ENCODE peak calls at places on chromosomes 2 and 18, in six cellular contexts. One of them, this sample, is unnamed.

GRCh38 chr2:113961000-113961399 is 71.1 kb downstream of the ACTR3 start:
- DNase-seq in endothelial cell: no peak
- DNase-seq in HCEC 1CT: no peak
- DNase-seq in epithelial cell of esophagus: no peak
- DNase-seq in uterus: no peak
- DNase-seq in activated CD4-positive, alpha-beta T cell treated with anti-CD3 and anti-CD28 coated beads, Interleukin-2, amount 10 ng/mL, durations not matched to agents 7 days and 5 days: no peak
- DNase-seq in this sample: no peak

GRCh38 chr18:63765837-63766236 is 9.4 kb upstream of the SERPINB7 start:
- DNase-seq in endothelial cell: no peak
- DNase-seq in HCEC 1CT: no peak
- DNase-seq in epithelial cell of esophagus: no peak
- DNase-seq in uterus: no peak
- DNase-seq in activated CD4-positive, alpha-beta T cell treated with anti-CD3 and anti-CD28 coated beads, Interleukin-2, amount 10 ng/mL, durations not matched to agents 7 days and 5 days: no peak
- DNase-seq in this sample: no peak

GRCh38 chr2:149536649-149537048 is 50.9 kb downstream of the MMADHC start:
- DNase-seq in endothelial cell: no peak
- DNase-seq in HCEC 1CT: no peak
- DNase-seq in epithelial cell of esophagus: no peak
- DNase-seq in uterus: no peak
- DNase-seq in activated CD4-positive, alpha-beta T cell treated with anti-CD3 and anti-CD28 coated beads, Interleukin-2, amount 10 ng/mL, durations not matched to agents 7 days and 5 days: no peak
- DNase-seq in this sample: no peak

GRCh38 chr2:159035790-159036411 is 67.5 kb downstream of the TANC1 start:
- DNase-seq in endothelial cell: peak
- DNase-seq in HCEC 1CT: peak
- DNase-seq in epithelial cell of esophagus: peak
- DNase-seq in uterus: no peak
- DNase-seq in activated CD4-positive, alpha-beta T cell treated with anti-CD3 and anti-CD28 coated beads, Interleukin-2, amount 10 ng/mL, durations not matched to agents 7 days and 5 days: peak
- DNase-seq in this sample: peak

GRCh38 chr2:149597050-149598013 is 9.8 kb upstream of the MMADHC start:
- DNase-seq in endothelial cell: peak
- DNase-seq in HCEC 1CT: peak
- DNase-seq in epithelial cell of esophagus: peak
- DNase-seq in uterus: peak
- DNase-seq in activated CD4-positive, alpha-beta T cell treated with anti-CD3 and anti-CD28 coated beads, Interleukin-2, amount 10 ng/mL, durations not matched to agents 7 days and 5 days: peak
- DNase-seq in this sample: peak

GRCh38 chr2:198715304-198715703 is 742.4 kb downstream of the SATB2 start:
- DNase-seq in endothelial cell: no peak
- DNase-seq in HCEC 1CT: no peak
- DNase-seq in epithelial cell of esophagus: no peak
- DNase-seq in uterus: no peak
- DNase-seq in activated CD4-positive, alpha-beta T cell treated with anti-CD3 and anti-CD28 coated beads, Interleukin-2, amount 10 ng/mL, durations not matched to agents 7 days and 5 days: no peak
- DNase-seq in this sample: no peak

GRCh38 chr18:57185434-57185833 is 38.5 kb downstream of the BOD1L2 start:
- DNase-seq in endothelial cell: no peak
- DNase-seq in HCEC 1CT: no peak
- DNase-seq in epithelial cell of esophagus: no peak
- DNase-seq in uterus: no peak
- DNase-seq in activated CD4-positive, alpha-beta T cell treated with anti-CD3 and anti-CD28 coated beads, Interleukin-2, amount 10 ng/mL, durations not matched to agents 7 days and 5 days: no peak
- DNase-seq in this sample: no peak

GRCh38 chr2:105081006-105081701 is 43.3 kb downstream of the MRPS9 start:
- DNase-seq in endothelial cell: no peak
- DNase-seq in HCEC 1CT: no peak
- DNase-seq in epithelial cell of esophagus: no peak
- DNase-seq in uterus: no peak
- DNase-seq in activated CD4-positive, alpha-beta T cell treated with anti-CD3 and anti-CD28 coated beads, Interleukin-2, amount 10 ng/mL, durations not matched to agents 7 days and 5 days: no peak
- DNase-seq in this sample: no peak

GRCh38 chr2:234098675-234099195 is 48.2 kb downstream of the SPP2 start:
- DNase-seq in endothelial cell: no peak
- DNase-seq in HCEC 1CT: no peak
- DNase-seq in epithelial cell of esophagus: no peak
- DNase-seq in uterus: no peak
- DNase-seq in activated CD4-positive, alpha-beta T cell treated with anti-CD3 and anti-CD28 coated beads, Interleukin-2, amount 10 ng/mL, durations not matched to agents 7 days and 5 days: no peak
- DNase-seq in this sample: no peak

GRCh38 chr18:9204659-9205058 is 68.1 kb downstream of the ANKRD12 start:
- DNase-seq in endothelial cell: no peak
- DNase-seq in HCEC 1CT: no peak
- DNase-seq in epithelial cell of esophagus: no peak
- DNase-seq in uterus: no peak
- DNase-seq in activated CD4-positive, alpha-beta T cell treated with anti-CD3 and anti-CD28 coated beads, Interleukin-2, amount 10 ng/mL, durations not matched to agents 7 days and 5 days: no peak
- DNase-seq in this sample: no peak

GRCh38 chr2:46997884-46998283 is 82.3 kb upstream of the MCFD2 start:
- DNase-seq in endothelial cell: no peak
- DNase-seq in HCEC 1CT: no peak
- DNase-seq in epithelial cell of esophagus: no peak
- DNase-seq in uterus: no peak
- DNase-seq in activated CD4-positive, alpha-beta T cell treated with anti-CD3 and anti-CD28 coated beads, Interleukin-2, amount 10 ng/mL, durations not matched to agents 7 days and 5 days: no peak
- DNase-seq in this sample: no peak

GRCh38 chr2:203656522-203657287 is 49.7 kb upstream of the CD28 start:
- DNase-seq in endothelial cell: no peak
- DNase-seq in HCEC 1CT: no peak
- DNase-seq in epithelial cell of esophagus: peak
- DNase-seq in uterus: no peak
- DNase-seq in activated CD4-positive, alpha-beta T cell treated with anti-CD3 and anti-CD28 coated beads, Interleukin-2, amount 10 ng/mL, durations not matched to agents 7 days and 5 days: no peak
- DNase-seq in this sample: no peak

GRCh38 chr2:201450910-201451329 is 338 bp downstream of the TRAK2 start:
- DNase-seq in endothelial cell: no peak
- DNase-seq in HCEC 1CT: no peak
- DNase-seq in epithelial cell of esophagus: no peak
- DNase-seq in uterus: no peak
- DNase-seq in activated CD4-positive, alpha-beta T cell treated with anti-CD3 and anti-CD28 coated beads, Interleukin-2, amount 10 ng/mL, durations not matched to agents 7 days and 5 days: no peak
- DNase-seq in this sample: peak

GRCh38 chr18:23356915-23357421 is 96.1 kb upstream of the RIOK3 start:
- DNase-seq in endothelial cell: no peak
- DNase-seq in HCEC 1CT: peak
- DNase-seq in epithelial cell of esophagus: peak
- DNase-seq in uterus: no peak
- DNase-seq in activated CD4-positive, alpha-beta T cell treated with anti-CD3 and anti-CD28 coated beads, Interleukin-2, amount 10 ng/mL, durations not matched to agents 7 days and 5 days: no peak
- DNase-seq in this sample: no peak

GRCh38 chr2:127643698-127644660 is 2.0 kb upstream of the GPR17 start:
- DNase-seq in endothelial cell: no peak
- DNase-seq in HCEC 1CT: no peak
- DNase-seq in epithelial cell of esophagus: no peak
- DNase-seq in uterus: no peak
- DNase-seq in activated CD4-positive, alpha-beta T cell treated with anti-CD3 and anti-CD28 coated beads, Interleukin-2, amount 10 ng/mL, durations not matched to agents 7 days and 5 days: no peak
- DNase-seq in this sample: no peak

GRCh38 chr2:28842042-28842441 is 28.1 kb downstream of the TRMT61B start:
- DNase-seq in endothelial cell: no peak
- DNase-seq in HCEC 1CT: no peak
- DNase-seq in epithelial cell of esophagus: no peak
- DNase-seq in uterus: no peak
- DNase-seq in activated CD4-positive, alpha-beta T cell treated with anti-CD3 and anti-CD28 coated beads, Interleukin-2, amount 10 ng/mL, durations not matched to agents 7 days and 5 days: no peak
- DNase-seq in this sample: no peak

GRCh38 chr2:96157649-96158553 is 12.7 kb upstream of the DUSP2 start:
- DNase-seq in endothelial cell: no peak
- DNase-seq in HCEC 1CT: no peak
- DNase-seq in epithelial cell of esophagus: no peak
- DNase-seq in uterus: no peak
- DNase-seq in activated CD4-positive, alpha-beta T cell treated with anti-CD3 and anti-CD28 coated beads, Interleukin-2, amount 10 ng/mL, durations not matched to agents 7 days and 5 days: peak
- DNase-seq in this sample: no peak

GRCh38 chr2:124810132-124810531 is 785.0 kb downstream of the CNTNAP5 start:
- DNase-seq in endothelial cell: peak
- DNase-seq in HCEC 1CT: no peak
- DNase-seq in epithelial cell of esophagus: peak
- DNase-seq in uterus: no peak
- DNase-seq in activated CD4-positive, alpha-beta T cell treated with anti-CD3 and anti-CD28 coated beads, Interleukin-2, amount 10 ng/mL, durations not matched to agents 7 days and 5 days: no peak
- DNase-seq in this sample: peak

GRCh38 chr18:73697395-73697794 is 450.2 kb downstream of the FBXO15 start:
- DNase-seq in endothelial cell: no peak
- DNase-seq in HCEC 1CT: no peak
- DNase-seq in epithelial cell of esophagus: no peak
- DNase-seq in uterus: no peak
- DNase-seq in activated CD4-positive, alpha-beta T cell treated with anti-CD3 and anti-CD28 coated beads, Interleukin-2, amount 10 ng/mL, durations not matched to agents 7 days and 5 days: no peak
- DNase-seq in this sample: no peak

GRCh38 chr2:109129356-109129920 is 433 bp downstream of the SH3RF3 start:
- DNase-seq in endothelial cell: peak
- DNase-seq in HCEC 1CT: peak
- DNase-seq in epithelial cell of esophagus: peak
- DNase-seq in uterus: peak
- DNase-seq in activated CD4-positive, alpha-beta T cell treated with anti-CD3 and anti-CD28 coated beads, Interleukin-2, amount 10 ng/mL, durations not matched to agents 7 days and 5 days: no peak
- DNase-seq in this sample: peak

GRCh38 chr2:229620759-229621158 is 93.6 kb downstream of the DNER start:
- DNase-seq in endothelial cell: no peak
- DNase-seq in HCEC 1CT: no peak
- DNase-seq in epithelial cell of esophagus: no peak
- DNase-seq in uterus: no peak
- DNase-seq in activated CD4-positive, alpha-beta T cell treated with anti-CD3 and anti-CD28 coated beads, Interleukin-2, amount 10 ng/mL, durations not matched to agents 7 days and 5 days: no peak
- DNase-seq in this sample: no peak

GRCh38 chr2:57882895-57883515 is 163.6 kb upstream of the VRK2 start:
- DNase-seq in endothelial cell: no peak
- DNase-seq in HCEC 1CT: peak
- DNase-seq in epithelial cell of esophagus: no peak
- DNase-seq in uterus: no peak
- DNase-seq in activated CD4-positive, alpha-beta T cell treated with anti-CD3 and anti-CD28 coated beads, Interleukin-2, amount 10 ng/mL, durations not matched to agents 7 days and 5 days: no peak
- DNase-seq in this sample: no peak

GRCh38 chr2:140033638-140034037 is 1253.4 kb upstream of the NXPH2 start:
- DNase-seq in endothelial cell: no peak
- DNase-seq in HCEC 1CT: no peak
- DNase-seq in epithelial cell of esophagus: no peak
- DNase-seq in uterus: no peak
- DNase-seq in activated CD4-positive, alpha-beta T cell treated with anti-CD3 and anti-CD28 coated beads, Interleukin-2, amount 10 ng/mL, durations not matched to agents 7 days and 5 days: no peak
- DNase-seq in this sample: no peak

GRCh38 chr2:160114020-160114419 is 51.6 kb upstream of the PLA2R1 start:
- DNase-seq in endothelial cell: no peak
- DNase-seq in HCEC 1CT: no peak
- DNase-seq in epithelial cell of esophagus: no peak
- DNase-seq in uterus: no peak
- DNase-seq in activated CD4-positive, alpha-beta T cell treated with anti-CD3 and anti-CD28 coated beads, Interleukin-2, amount 10 ng/mL, durations not matched to agents 7 days and 5 days: no peak
- DNase-seq in this sample: no peak

GRCh38 chr2:239819974-239820555 is 205.1 kb downstream of the NDUFA10 start:
- DNase-seq in endothelial cell: no peak
- DNase-seq in HCEC 1CT: no peak
- DNase-seq in epithelial cell of esophagus: no peak
- DNase-seq in uterus: no peak
- DNase-seq in activated CD4-positive, alpha-beta T cell treated with anti-CD3 and anti-CD28 coated beads, Interleukin-2, amount 10 ng/mL, durations not matched to agents 7 days and 5 days: peak
- DNase-seq in this sample: no peak

GRCh38 chr2:221715783-221716386 is 143.8 kb upstream of the EPHA4 start:
- DNase-seq in endothelial cell: no peak
- DNase-seq in HCEC 1CT: no peak
- DNase-seq in epithelial cell of esophagus: no peak
- DNase-seq in uterus: no peak
- DNase-seq in activated CD4-positive, alpha-beta T cell treated with anti-CD3 and anti-CD28 coated beads, Interleukin-2, amount 10 ng/mL, durations not matched to agents 7 days and 5 days: no peak
- DNase-seq in this sample: no peak

GRCh38 chr18:6106116-6106645 is 210.9 kb upstream of the TMEM200C start:
- DNase-seq in endothelial cell: no peak
- DNase-seq in HCEC 1CT: no peak
- DNase-seq in epithelial cell of esophagus: no peak
- DNase-seq in uterus: no peak
- DNase-seq in activated CD4-positive, alpha-beta T cell treated with anti-CD3 and anti-CD28 coated beads, Interleukin-2, amount 10 ng/mL, durations not matched to agents 7 days and 5 days: no peak
- DNase-seq in this sample: no peak

GRCh38 chr2:62319061-62319460 is 123.1 kb downstream of the B3GNT2 start:
- DNase-seq in endothelial cell: no peak
- DNase-seq in HCEC 1CT: no peak
- DNase-seq in epithelial cell of esophagus: no peak
- DNase-seq in uterus: no peak
- DNase-seq in activated CD4-positive, alpha-beta T cell treated with anti-CD3 and anti-CD28 coated beads, Interleukin-2, amount 10 ng/mL, durations not matched to agents 7 days and 5 days: no peak
- DNase-seq in this sample: no peak

GRCh38 chr2:234694244-234695013 is 197.5 kb upstream of the ARL4C start:
- DNase-seq in endothelial cell: no peak
- DNase-seq in HCEC 1CT: peak
- DNase-seq in epithelial cell of esophagus: peak
- DNase-seq in uterus: no peak
- DNase-seq in activated CD4-positive, alpha-beta T cell treated with anti-CD3 and anti-CD28 coated beads, Interleukin-2, amount 10 ng/mL, durations not matched to agents 7 days and 5 days: no peak
- DNase-seq in this sample: peak

GRCh38 chr18:24039666-24040065 is 25.1 kb downstream of the TTC39C start:
- DNase-seq in endothelial cell: no peak
- DNase-seq in HCEC 1CT: no peak
- DNase-seq in epithelial cell of esophagus: no peak
- DNase-seq in uterus: no peak
- DNase-seq in activated CD4-positive, alpha-beta T cell treated with anti-CD3 and anti-CD28 coated beads, Interleukin-2, amount 10 ng/mL, durations not matched to agents 7 days and 5 days: no peak
- DNase-seq in this sample: no peak

GRCh38 chr2:109720379-109721116 is 73.6 kb upstream of the RGPD5 start:
- DNase-seq in endothelial cell: no peak
- DNase-seq in HCEC 1CT: no peak
- DNase-seq in epithelial cell of esophagus: no peak
- DNase-seq in uterus: no peak
- DNase-seq in activated CD4-positive, alpha-beta T cell treated with anti-CD3 and anti-CD28 coated beads, Interleukin-2, amount 10 ng/mL, durations not matched to agents 7 days and 5 days: no peak
- DNase-seq in this sample: no peak